ENCODE peak calls at places on chromosomes 5 and 9, in seven cellular contexts. One of them, this sample, is unnamed.

GRCh38 chr5:92917044-92917443 is 664.0 kb downstream of the NR2F1-AS1 start:
- DNase-seq in GM04504: no peak
- DNase-seq in mesenchymal stem cell: no peak
- DNase-seq in LoVo: no peak
- DNase-seq in AG04449: no peak
- DNase-seq in stimulated activated naive CD8-positive, alpha-beta T cell treated with anti-CD3 and anti-CD28 coated beads, Interleukin-15, Interleukin-2, amounts not matched to agents 100 U/mL and 50 U/mL, for 24 hours: no peak
- DNase-seq in iPS DF 19.7: no peak
- DNase-seq in this sample: peak

GRCh38 chr5:67253911-67254310 is 57.3 kb upstream of the CD180 start:
- DNase-seq in GM04504: no peak
- DNase-seq in mesenchymal stem cell: no peak
- DNase-seq in LoVo: no peak
- DNase-seq in AG04449: no peak
- DNase-seq in stimulated activated naive CD8-positive, alpha-beta T cell treated with anti-CD3 and anti-CD28 coated beads, Interleukin-15, Interleukin-2, amounts not matched to agents 100 U/mL and 50 U/mL, for 24 hours: no peak
- DNase-seq in iPS DF 19.7: no peak
- DNase-seq in this sample: no peak

GRCh38 chr9:18331808-18332209 is 142.1 kb upstream of the ADAMTSL1 start:
- DNase-seq in GM04504: no peak
- DNase-seq in mesenchymal stem cell: no peak
- DNase-seq in LoVo: no peak
- DNase-seq in AG04449: no peak
- DNase-seq in stimulated activated naive CD8-positive, alpha-beta T cell treated with anti-CD3 and anti-CD28 coated beads, Interleukin-15, Interleukin-2, amounts not matched to agents 100 U/mL and 50 U/mL, for 24 hours: no peak
- DNase-seq in iPS DF 19.7: no peak
- DNase-seq in this sample: no peak

GRCh38 chr5:52623291-52623690 is 164.4 kb upstream of the ITGA1 start:
- DNase-seq in GM04504: no peak
- DNase-seq in mesenchymal stem cell: no peak
- DNase-seq in LoVo: no peak
- DNase-seq in AG04449: no peak
- DNase-seq in stimulated activated naive CD8-positive, alpha-beta T cell treated with anti-CD3 and anti-CD28 coated beads, Interleukin-15, Interleukin-2, amounts not matched to agents 100 U/mL and 50 U/mL, for 24 hours: no peak
- DNase-seq in iPS DF 19.7: no peak
- DNase-seq in this sample: no peak

GRCh38 chr9:83266618-83267543 is 203.9 kb upstream of the RASEF start:
- DNase-seq in GM04504: peak
- DNase-seq in mesenchymal stem cell: peak
- DNase-seq in LoVo: no peak
- DNase-seq in AG04449: no peak
- DNase-seq in stimulated activated naive CD8-positive, alpha-beta T cell treated with anti-CD3 and anti-CD28 coated beads, Interleukin-15, Interleukin-2, amounts not matched to agents 100 U/mL and 50 U/mL, for 24 hours: no peak
- DNase-seq in iPS DF 19.7: no peak
- DNase-seq in this sample: no peak

GRCh38 chr5:39148983-39149534 is 70.3 kb downstream of the FYB1 start:
- DNase-seq in GM04504: no peak
- DNase-seq in mesenchymal stem cell: peak
- DNase-seq in LoVo: no peak
- DNase-seq in AG04449: no peak
- DNase-seq in stimulated activated naive CD8-positive, alpha-beta T cell treated with anti-CD3 and anti-CD28 coated beads, Interleukin-15, Interleukin-2, amounts not matched to agents 100 U/mL and 50 U/mL, for 24 hours: no peak
- DNase-seq in iPS DF 19.7: no peak
- DNase-seq in this sample: no peak

GRCh38 chr9:4241552-4241951 is 58.3 kb downstream of the GLIS3 start:
- DNase-seq in GM04504: no peak
- DNase-seq in mesenchymal stem cell: no peak
- DNase-seq in LoVo: no peak
- DNase-seq in AG04449: no peak
- DNase-seq in stimulated activated naive CD8-positive, alpha-beta T cell treated with anti-CD3 and anti-CD28 coated beads, Interleukin-15, Interleukin-2, amounts not matched to agents 100 U/mL and 50 U/mL, for 24 hours: no peak
- DNase-seq in iPS DF 19.7: no peak
- DNase-seq in this sample: no peak

GRCh38 chr5:52334367-52334766 is 453.3 kb upstream of the ITGA1 start:
- DNase-seq in GM04504: no peak
- DNase-seq in mesenchymal stem cell: peak
- DNase-seq in LoVo: no peak
- DNase-seq in AG04449: no peak
- DNase-seq in stimulated activated naive CD8-positive, alpha-beta T cell treated with anti-CD3 and anti-CD28 coated beads, Interleukin-15, Interleukin-2, amounts not matched to agents 100 U/mL and 50 U/mL, for 24 hours: no peak
- DNase-seq in iPS DF 19.7: no peak
- DNase-seq in this sample: no peak

GRCh38 chr9:132486706-132487350 is 76.8 kb downstream of the CFAP77 start:
- DNase-seq in GM04504: no peak
- DNase-seq in mesenchymal stem cell: no peak
- DNase-seq in LoVo: no peak
- DNase-seq in AG04449: no peak
- DNase-seq in stimulated activated naive CD8-positive, alpha-beta T cell treated with anti-CD3 and anti-CD28 coated beads, Interleukin-15, Interleukin-2, amounts not matched to agents 100 U/mL and 50 U/mL, for 24 hours: peak
- DNase-seq in iPS DF 19.7: no peak
- DNase-seq in this sample: no peak

GRCh38 chr5:180212363-180213255 is 3.6 kb upstream of the RASGEF1C start:
- DNase-seq in GM04504: no peak
- DNase-seq in mesenchymal stem cell: no peak
- DNase-seq in LoVo: no peak
- DNase-seq in AG04449: no peak
- DNase-seq in stimulated activated naive CD8-positive, alpha-beta T cell treated with anti-CD3 and anti-CD28 coated beads, Interleukin-15, Interleukin-2, amounts not matched to agents 100 U/mL and 50 U/mL, for 24 hours: no peak
- DNase-seq in iPS DF 19.7: no peak
- DNase-seq in this sample: no peak

GRCh38 chr5:57172466-57172961 is 1.3 kb upstream of the GPBP1 start:
- DNase-seq in GM04504: no peak
- DNase-seq in mesenchymal stem cell: peak
- DNase-seq in LoVo: peak
- DNase-seq in AG04449: no peak
- DNase-seq in stimulated activated naive CD8-positive, alpha-beta T cell treated with anti-CD3 and anti-CD28 coated beads, Interleukin-15, Interleukin-2, amounts not matched to agents 100 U/mL and 50 U/mL, for 24 hours: peak
- DNase-seq in iPS DF 19.7: no peak
- DNase-seq in this sample: no peak

GRCh38 chr5:137688248-137688840 is 47.5 kb downstream of the KLHL3 start:
- DNase-seq in GM04504: no peak
- DNase-seq in mesenchymal stem cell: peak
- DNase-seq in LoVo: no peak
- DNase-seq in AG04449: no peak
- DNase-seq in stimulated activated naive CD8-positive, alpha-beta T cell treated with anti-CD3 and anti-CD28 coated beads, Interleukin-15, Interleukin-2, amounts not matched to agents 100 U/mL and 50 U/mL, for 24 hours: no peak
- DNase-seq in iPS DF 19.7: no peak
- DNase-seq in this sample: no peak

GRCh38 chr5:149333711-149334443 is 11.4 kb upstream of the GRPEL2 start:
- DNase-seq in GM04504: no peak
- DNase-seq in mesenchymal stem cell: no peak
- DNase-seq in LoVo: no peak
- DNase-seq in AG04449: peak
- DNase-seq in stimulated activated naive CD8-positive, alpha-beta T cell treated with anti-CD3 and anti-CD28 coated beads, Interleukin-15, Interleukin-2, amounts not matched to agents 100 U/mL and 50 U/mL, for 24 hours: no peak
- DNase-seq in iPS DF 19.7: no peak
- DNase-seq in this sample: no peak

GRCh38 chr5:140273401-140273877 is 29.5 kb downstream of the PFDN1 start:
- DNase-seq in GM04504: no peak
- DNase-seq in mesenchymal stem cell: peak
- DNase-seq in LoVo: no peak
- DNase-seq in AG04449: no peak
- DNase-seq in stimulated activated naive CD8-positive, alpha-beta T cell treated with anti-CD3 and anti-CD28 coated beads, Interleukin-15, Interleukin-2, amounts not matched to agents 100 U/mL and 50 U/mL, for 24 hours: no peak
- DNase-seq in iPS DF 19.7: no peak
- DNase-seq in this sample: no peak

GRCh38 chr5:59390989-59391388 is 502.5 kb downstream of the PDE4D start:
- DNase-seq in GM04504: no peak
- DNase-seq in mesenchymal stem cell: no peak
- DNase-seq in LoVo: no peak
- DNase-seq in AG04449: no peak
- DNase-seq in stimulated activated naive CD8-positive, alpha-beta T cell treated with anti-CD3 and anti-CD28 coated beads, Interleukin-15, Interleukin-2, amounts not matched to agents 100 U/mL and 50 U/mL, for 24 hours: no peak
- DNase-seq in iPS DF 19.7: no peak
- DNase-seq in this sample: no peak

GRCh38 chr5:93590511-93590910 is 7.5 kb downstream of the NR2F1 start:
- DNase-seq in GM04504: no peak
- DNase-seq in mesenchymal stem cell: peak
- DNase-seq in LoVo: no peak
- DNase-seq in AG04449: no peak
- DNase-seq in stimulated activated naive CD8-positive, alpha-beta T cell treated with anti-CD3 and anti-CD28 coated beads, Interleukin-15, Interleukin-2, amounts not matched to agents 100 U/mL and 50 U/mL, for 24 hours: no peak
- DNase-seq in iPS DF 19.7: no peak
- DNase-seq in this sample: no peak

GRCh38 chr9:135310134-135310533 is 169.4 kb upstream of the PPP1R26 start:
- DNase-seq in GM04504: no peak
- DNase-seq in mesenchymal stem cell: no peak
- DNase-seq in LoVo: no peak
- DNase-seq in AG04449: no peak
- DNase-seq in stimulated activated naive CD8-positive, alpha-beta T cell treated with anti-CD3 and anti-CD28 coated beads, Interleukin-15, Interleukin-2, amounts not matched to agents 100 U/mL and 50 U/mL, for 24 hours: no peak
- DNase-seq in iPS DF 19.7: no peak
- DNase-seq in this sample: no peak

GRCh38 chr9:91234523-91234922 is 127.2 kb downstream of the AUH start:
- DNase-seq in GM04504: no peak
- DNase-seq in mesenchymal stem cell: peak
- DNase-seq in LoVo: no peak
- DNase-seq in AG04449: no peak
- DNase-seq in stimulated activated naive CD8-positive, alpha-beta T cell treated with anti-CD3 and anti-CD28 coated beads, Interleukin-15, Interleukin-2, amounts not matched to agents 100 U/mL and 50 U/mL, for 24 hours: no peak
- DNase-seq in iPS DF 19.7: no peak
- DNase-seq in this sample: no peak

GRCh38 chr5:2729189-2729588 is 22.3 kb downstream of the IRX2 start:
- DNase-seq in GM04504: no peak
- DNase-seq in mesenchymal stem cell: no peak
- DNase-seq in LoVo: no peak
- DNase-seq in AG04449: no peak
- DNase-seq in stimulated activated naive CD8-positive, alpha-beta T cell treated with anti-CD3 and anti-CD28 coated beads, Interleukin-15, Interleukin-2, amounts not matched to agents 100 U/mL and 50 U/mL, for 24 hours: no peak
- DNase-seq in iPS DF 19.7: no peak
- DNase-seq in this sample: no peak

GRCh38 chr9:19074836-19075235 is 25.6 kb downstream of the RRAGA start:
- DNase-seq in GM04504: no peak
- DNase-seq in mesenchymal stem cell: no peak
- DNase-seq in LoVo: no peak
- DNase-seq in AG04449: no peak
- DNase-seq in stimulated activated naive CD8-positive, alpha-beta T cell treated with anti-CD3 and anti-CD28 coated beads, Interleukin-15, Interleukin-2, amounts not matched to agents 100 U/mL and 50 U/mL, for 24 hours: no peak
- DNase-seq in iPS DF 19.7: no peak
- DNase-seq in this sample: no peak

GRCh38 chr9:88694625-88695024 is 159.6 kb downstream of the NXNL2 start:
- DNase-seq in GM04504: peak
- DNase-seq in mesenchymal stem cell: peak
- DNase-seq in LoVo: no peak
- DNase-seq in AG04449: no peak
- DNase-seq in stimulated activated naive CD8-positive, alpha-beta T cell treated with anti-CD3 and anti-CD28 coated beads, Interleukin-15, Interleukin-2, amounts not matched to agents 100 U/mL and 50 U/mL, for 24 hours: no peak
- DNase-seq in iPS DF 19.7: no peak
- DNase-seq in this sample: peak

GRCh38 chr5:154110781-154111180 is 72.0 kb downstream of the MFAP3 start:
- DNase-seq in GM04504: no peak
- DNase-seq in mesenchymal stem cell: peak
- DNase-seq in LoVo: no peak
- DNase-seq in AG04449: no peak
- DNase-seq in stimulated activated naive CD8-positive, alpha-beta T cell treated with anti-CD3 and anti-CD28 coated beads, Interleukin-15, Interleukin-2, amounts not matched to agents 100 U/mL and 50 U/mL, for 24 hours: no peak
- DNase-seq in iPS DF 19.7: no peak
- DNase-seq in this sample: no peak

GRCh38 chr5:133108481-133108921 is 56.7 kb downstream of the HSPA4 start:
- DNase-seq in GM04504: no peak
- DNase-seq in mesenchymal stem cell: no peak
- DNase-seq in LoVo: no peak
- DNase-seq in AG04449: no peak
- DNase-seq in stimulated activated naive CD8-positive, alpha-beta T cell treated with anti-CD3 and anti-CD28 coated beads, Interleukin-15, Interleukin-2, amounts not matched to agents 100 U/mL and 50 U/mL, for 24 hours: no peak
- DNase-seq in iPS DF 19.7: no peak
- DNase-seq in this sample: no peak

GRCh38 chr5:108541816-108542215 is 159.9 kb upstream of the FBXL17 start:
- DNase-seq in GM04504: no peak
- DNase-seq in mesenchymal stem cell: no peak
- DNase-seq in LoVo: no peak
- DNase-seq in AG04449: no peak
- DNase-seq in stimulated activated naive CD8-positive, alpha-beta T cell treated with anti-CD3 and anti-CD28 coated beads, Interleukin-15, Interleukin-2, amounts not matched to agents 100 U/mL and 50 U/mL, for 24 hours: no peak
- DNase-seq in iPS DF 19.7: no peak
- DNase-seq in this sample: no peak

GRCh38 chr9:89539374-89539773 is 41.5 kb upstream of the SEMA4D start:
- DNase-seq in GM04504: no peak
- DNase-seq in mesenchymal stem cell: no peak
- DNase-seq in LoVo: no peak
- DNase-seq in AG04449: no peak
- DNase-seq in stimulated activated naive CD8-positive, alpha-beta T cell treated with anti-CD3 and anti-CD28 coated beads, Interleukin-15, Interleukin-2, amounts not matched to agents 100 U/mL and 50 U/mL, for 24 hours: no peak
- DNase-seq in iPS DF 19.7: no peak
- DNase-seq in this sample: no peak

GRCh38 chr5:137084016-137084415 is 415.1 kb downstream of the SPOCK1 start:
- DNase-seq in GM04504: no peak
- DNase-seq in mesenchymal stem cell: no peak
- DNase-seq in LoVo: no peak
- DNase-seq in AG04449: no peak
- DNase-seq in stimulated activated naive CD8-positive, alpha-beta T cell treated with anti-CD3 and anti-CD28 coated beads, Interleukin-15, Interleukin-2, amounts not matched to agents 100 U/mL and 50 U/mL, for 24 hours: no peak
- DNase-seq in iPS DF 19.7: no peak
- DNase-seq in this sample: no peak

GRCh38 chr5:14685757-14686156 is 21.2 kb downstream of the OTULIN start:
- DNase-seq in GM04504: peak
- DNase-seq in mesenchymal stem cell: peak
- DNase-seq in LoVo: peak
- DNase-seq in AG04449: no peak
- DNase-seq in stimulated activated naive CD8-positive, alpha-beta T cell treated with anti-CD3 and anti-CD28 coated beads, Interleukin-15, Interleukin-2, amounts not matched to agents 100 U/mL and 50 U/mL, for 24 hours: peak
- DNase-seq in iPS DF 19.7: no peak
- DNase-seq in this sample: no peak

GRCh38 chr5:172791291-172791690 is 20.3 kb upstream of the DUSP1 start:
- DNase-seq in GM04504: no peak
- DNase-seq in mesenchymal stem cell: no peak
- DNase-seq in LoVo: no peak
- DNase-seq in AG04449: no peak
- DNase-seq in stimulated activated naive CD8-positive, alpha-beta T cell treated with anti-CD3 and anti-CD28 coated beads, Interleukin-15, Interleukin-2, amounts not matched to agents 100 U/mL and 50 U/mL, for 24 hours: no peak
- DNase-seq in iPS DF 19.7: no peak
- DNase-seq in this sample: no peak

GRCh38 chr5:138709216-138709615 is 44.0 kb upstream of the CTNNA1 start:
- DNase-seq in GM04504: no peak
- DNase-seq in mesenchymal stem cell: no peak
- DNase-seq in LoVo: no peak
- DNase-seq in AG04449: no peak
- DNase-seq in stimulated activated naive CD8-positive, alpha-beta T cell treated with anti-CD3 and anti-CD28 coated beads, Interleukin-15, Interleukin-2, amounts not matched to agents 100 U/mL and 50 U/mL, for 24 hours: no peak
- DNase-seq in iPS DF 19.7: no peak
- DNase-seq in this sample: no peak

GRCh38 chr9:79928661-79929060 is 356.9 kb downstream of the TLE4 start:
- DNase-seq in GM04504: no peak
- DNase-seq in mesenchymal stem cell: no peak
- DNase-seq in LoVo: no peak
- DNase-seq in AG04449: no peak
- DNase-seq in stimulated activated naive CD8-positive, alpha-beta T cell treated with anti-CD3 and anti-CD28 coated beads, Interleukin-15, Interleukin-2, amounts not matched to agents 100 U/mL and 50 U/mL, for 24 hours: no peak
- DNase-seq in iPS DF 19.7: no peak
- DNase-seq in this sample: no peak

This sample was measured in non-pigmented ciliary epithelial cell.